ENCODE peak calls at places on chromosomes 6 and 20, in four cellular contexts. One of them, this sample, is unnamed.

GRCh38 chr6:44129841-44130322 is 2.5 kb downstream of the TMEM63B start:
- DNase-seq in pancreas: no peak
- DNase-seq in left ventricle myocardium inferior: no peak
- DNase-seq in lower lobe of right lung: no peak
- DNase-seq in this sample: no peak

GRCh38 chr6:20805027-20805426 is 270.8 kb downstream of the CDKAL1 start:
- DNase-seq in lower lobe of right lung: no peak
- DNase-seq in pancreas: no peak
- DNase-seq in left ventricle myocardium inferior: no peak
- DNase-seq in this sample: no peak

GRCh38 chr6:7742214-7742613 is 16.3 kb downstream of the BMP6 start:
- DNase-seq in left ventricle myocardium inferior: no peak
- DNase-seq in pancreas: no peak
- DNase-seq in lower lobe of right lung: no peak
- DNase-seq in this sample: no peak

GRCh38 chr20:24730750-24731149 is 218.3 kb upstream of the CST7 start:
- DNase-seq in pancreas: no peak
- DNase-seq in lower lobe of right lung: no peak
- DNase-seq in left ventricle myocardium inferior: no peak
- DNase-seq in this sample: no peak

GRCh38 chr6:1321715-1322114 is 9.8 kb downstream of the FOXQ1 start:
- DNase-seq in left ventricle myocardium inferior: no peak
- DNase-seq in pancreas: no peak
- DNase-seq in lower lobe of right lung: no peak
- DNase-seq in this sample: no peak

GRCh38 chr6:54299542-54300269 is 8.5 kb upstream of the TINAG start:
- DNase-seq in pancreas: no peak
- DNase-seq in lower lobe of right lung: no peak
- DNase-seq in left ventricle myocardium inferior: no peak
- DNase-seq in this sample: no peak

GRCh38 chr6:126118058-126118759 is 131.9 kb downstream of the TRMT11 start:
- DNase-seq in lower lobe of right lung: no peak
- DNase-seq in pancreas: no peak
- DNase-seq in left ventricle myocardium inferior: no peak
- DNase-seq in this sample: no peak

GRCh38 chr6:169556758-169557505 is 144.9 kb downstream of the WDR27 start:
- DNase-seq in left ventricle myocardium inferior: no peak
- DNase-seq in pancreas: no peak
- DNase-seq in lower lobe of right lung: no peak
- DNase-seq in this sample: no peak

GRCh38 chr6:150887978-150888563 is 22.6 kb downstream of the MTHFD1L start:
- DNase-seq in pancreas: no peak
- DNase-seq in left ventricle myocardium inferior: no peak
- DNase-seq in lower lobe of right lung: no peak
- DNase-seq in this sample: no peak

GRCh38 chr6:56347526-56347925 is 100.1 kb upstream of the COL21A1 start:
- DNase-seq in pancreas: no peak
- DNase-seq in lower lobe of right lung: no peak
- DNase-seq in left ventricle myocardium inferior: no peak
- DNase-seq in this sample: no peak

GRCh38 chr20:33812673-33813462 is 1.7 kb downstream of the CHMP4B start:
- DNase-seq in pancreas: peak
- DNase-seq in left ventricle myocardium inferior: no peak
- DNase-seq in lower lobe of right lung: no peak
- DNase-seq in this sample: no peak

GRCh38 chr20:401682-402495 is 6.2 kb upstream of the RBCK1 start:
- DNase-seq in left ventricle myocardium inferior: no peak
- DNase-seq in lower lobe of right lung: no peak
- DNase-seq in pancreas: no peak
- DNase-seq in this sample: no peak

GRCh38 chr6:169188051-169188863 is 65.4 kb downstream of the THBS2 start:
- DNase-seq in lower lobe of right lung: no peak
- DNase-seq in left ventricle myocardium inferior: no peak
- DNase-seq in pancreas: no peak
- DNase-seq in this sample: no peak

GRCh38 chr6:15888798-15889772 is 226.3 kb upstream of the DTNBP1 start:
- DNase-seq in lower lobe of right lung: no peak
- DNase-seq in left ventricle myocardium inferior: no peak
- DNase-seq in pancreas: no peak
- DNase-seq in this sample: peak

GRCh38 chr20:64048402-64049044 is 916 bp downstream of the SOX18 start:
- DNase-seq in left ventricle myocardium inferior: no peak
- DNase-seq in pancreas: no peak
- DNase-seq in lower lobe of right lung: no peak
- DNase-seq in this sample: no peak

GRCh38 chr20:1305682-1306081 is 23.3 kb downstream of the SDCBP2 start:
- DNase-seq in pancreas: no peak
- DNase-seq in left ventricle myocardium inferior: no peak
- DNase-seq in lower lobe of right lung: no peak
- DNase-seq in this sample: no peak

GRCh38 chr20:4165984-4166725 is 150.8 kb upstream of the RNF24 start:
- DNase-seq in lower lobe of right lung: no peak
- DNase-seq in left ventricle myocardium inferior: no peak
- DNase-seq in pancreas: no peak
- DNase-seq in this sample: no peak

GRCh38 chr20:4166726-4167035 is 151.3 kb upstream of the RNF24 start:
- DNase-seq in lower lobe of right lung: no peak
- DNase-seq in left ventricle myocardium inferior: no peak
- DNase-seq in pancreas: no peak
- DNase-seq in this sample: no peak

GRCh38 chr20:4161447-4162251 is 146.3 kb upstream of the RNF24 start:
- DNase-seq in lower lobe of right lung: peak
- DNase-seq in left ventricle myocardium inferior: no peak
- DNase-seq in pancreas: peak
- DNase-seq in this sample: no peak

GRCh38 chr20:4162766-4163165 is 147.4 kb upstream of the RNF24 start:
- DNase-seq in left ventricle myocardium inferior: no peak
- DNase-seq in lower lobe of right lung: peak
- DNase-seq in pancreas: no peak
- DNase-seq in this sample: no peak

GRCh38 chr20:4164246-4164645 is 148.9 kb upstream of the RNF24 start:
- DNase-seq in left ventricle myocardium inferior: no peak
- DNase-seq in pancreas: no peak
- DNase-seq in lower lobe of right lung: no peak
- DNase-seq in this sample: no peak
- TF ChIP-seq CTCF in left ventricle myocardium inferior: no peak
- TF ChIP-seq CTCF in pancreas: no peak
- TF ChIP-seq CTCF in lower lobe of right lung: no peak
- TF ChIP-seq CTCF in this sample: no peak

GRCh38 chr20:62219992-62220665 is at the start of gene HRH3:
- DNase-seq in left ventricle myocardium inferior: no peak
- DNase-seq in lower lobe of right lung: no peak
- DNase-seq in pancreas: no peak
- DNase-seq in this sample: no peak
- H3K27ac ChIP-seq in left ventricle myocardium inferior: no peak
- H3K27ac ChIP-seq in lower lobe of right lung: no peak
- H3K27ac ChIP-seq in pancreas: no peak
- H3K27ac ChIP-seq in this sample: no peak

GRCh38 chr6:45226081-45226480 is 102.0 kb upstream of the RUNX2 start:
- DNase-seq in lower lobe of right lung: no peak
- DNase-seq in left ventricle myocardium inferior: no peak
- DNase-seq in pancreas: no peak
- DNase-seq in this sample: no peak
- TF ChIP-seq CTCF in lower lobe of right lung: no peak
- TF ChIP-seq CTCF in left ventricle myocardium inferior: no peak
- TF ChIP-seq CTCF in pancreas: no peak
- TF ChIP-seq CTCF in this sample: no peak

GRCh38 chr6:3455121-3455489 is 1.7 kb downstream of the SLC22A23 start:
- DNase-seq in left ventricle myocardium inferior: no peak
- DNase-seq in pancreas: no peak
- DNase-seq in lower lobe of right lung: no peak
- DNase-seq in this sample: no peak
- H3K27ac ChIP-seq in left ventricle myocardium inferior: no peak
- H3K27ac ChIP-seq in pancreas: no peak
- H3K27ac ChIP-seq in lower lobe of right lung: peak
- H3K27ac ChIP-seq in this sample: no peak

GRCh38 chr6:97469451-97469850 is 186.4 kb upstream of the MMS22L start:
- DNase-seq in pancreas: no peak
- DNase-seq in left ventricle myocardium inferior: no peak
- DNase-seq in lower lobe of right lung: no peak
- DNase-seq in this sample: no peak

GRCh38 chr6:97468981-97469380 is 186.0 kb upstream of the MMS22L start:
- DNase-seq in pancreas: no peak
- DNase-seq in left ventricle myocardium inferior: no peak
- DNase-seq in lower lobe of right lung: no peak
- DNase-seq in this sample: no peak

GRCh38 chr6:97462944-97463343 is 179.9 kb upstream of the MMS22L start:
- DNase-seq in pancreas: no peak
- DNase-seq in lower lobe of right lung: no peak
- DNase-seq in left ventricle myocardium inferior: no peak
- DNase-seq in this sample: no peak

GRCh38 chr6:97462031-97462430 is 179.0 kb upstream of the MMS22L start:
- DNase-seq in left ventricle myocardium inferior: no peak
- DNase-seq in lower lobe of right lung: no peak
- DNase-seq in pancreas: no peak
- DNase-seq in this sample: no peak

DNA sequence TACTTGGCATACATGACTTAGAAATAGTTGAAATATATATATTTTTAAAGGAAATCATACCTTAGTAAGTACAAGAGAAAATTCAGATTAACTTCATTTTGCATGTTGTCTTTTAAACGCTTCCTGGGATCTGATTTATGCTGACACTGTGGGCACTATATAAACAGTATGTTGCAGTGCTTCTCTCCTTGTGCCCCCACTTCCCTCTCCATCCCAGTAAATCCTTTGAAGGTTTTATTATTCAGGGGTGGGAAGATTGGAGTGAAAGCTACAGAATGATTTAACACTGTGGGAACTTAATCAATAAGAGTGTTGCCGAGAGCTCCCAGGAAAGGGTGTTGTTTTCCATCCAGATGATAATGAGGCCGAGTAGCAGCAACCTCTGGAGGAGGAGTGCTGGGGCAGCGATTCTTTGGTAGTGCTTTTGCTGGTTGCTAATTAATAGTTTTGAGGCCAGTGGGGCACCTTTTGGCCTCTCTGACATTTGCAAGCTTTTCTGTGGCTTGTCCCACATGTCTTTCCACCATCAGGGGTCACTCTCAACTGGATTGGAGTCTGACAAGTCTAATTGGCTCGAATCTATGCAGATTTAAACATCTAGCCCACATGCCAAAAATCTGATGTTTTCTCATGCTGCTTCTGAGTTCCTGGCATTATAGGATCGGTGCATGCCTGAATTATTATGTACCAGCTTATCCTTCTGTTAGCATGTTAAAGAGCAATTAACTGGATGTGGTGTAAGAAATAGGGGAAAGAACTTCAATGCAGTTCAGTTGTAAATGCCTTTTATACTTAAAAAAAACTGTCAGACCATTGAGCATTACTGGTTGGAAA is 183.1 kb upstream of the MMS22L start:
- DNase-seq in lower lobe of right lung: no peak
- DNase-seq in pancreas: no peak
- DNase-seq in left ventricle myocardium inferior: no peak
- DNase-seq in this sample: no peak
- TF ChIP-seq CTCF in lower lobe of right lung: no peak
- TF ChIP-seq CTCF in pancreas: no peak
- TF ChIP-seq CTCF in left ventricle myocardium inferior: no peak
- TF ChIP-seq CTCF in this sample: no peak

GRCh38 chr20:50676888-50677287 is 14.5 kb downstream of the RIPOR3 start:
- DNase-seq in pancreas: no peak
- DNase-seq in lower lobe of right lung: no peak
- DNase-seq in left ventricle myocardium inferior: no peak
- DNase-seq in this sample: no peak

GRCh38 chr20:50673831-50674825 is 17.2 kb downstream of the RIPOR3 start:
- DNase-seq in lower lobe of right lung: no peak
- DNase-seq in pancreas: no peak
- DNase-seq in left ventricle myocardium inferior: no peak
- DNase-seq in this sample: no peak

GRCh38 chr20:50678213-50678898 is 13.0 kb downstream of the RIPOR3 start:
- DNase-seq in pancreas: peak
- DNase-seq in lower lobe of right lung: no peak
- DNase-seq in left ventricle myocardium inferior: no peak
- DNase-seq in this sample: no peak

GRCh38 chr20:50673146-50673830 is 18.1 kb downstream of the RIPOR3 start:
- DNase-seq in lower lobe of right lung: no peak
- DNase-seq in left ventricle myocardium inferior: no peak
- DNase-seq in pancreas: no peak
- DNase-seq in this sample: no peak

GRCh38 chr20:50675671-50676376 is 15.5 kb downstream of the RIPOR3 start:
- DNase-seq in left ventricle myocardium inferior: no peak
- DNase-seq in lower lobe of right lung: no peak
- DNase-seq in pancreas: no peak
- DNase-seq in this sample: no peak
- H3K27ac ChIP-seq in left ventricle myocardium inferior: peak
- H3K27ac ChIP-seq in lower lobe of right lung: no peak
- H3K27ac ChIP-seq in pancreas: no peak
- H3K27ac ChIP-seq in this sample: no peak

This sample was measured in tibial artery.